ENCODE peak calls at places on chromosomes 12 and 14, in seven cellular contexts. One of them, this sample, is unnamed.

GRCh38 chr12:131510431-131510830 is 200.5 kb upstream of the SFSWAP start:
- DNase-seq in H1: no peak
- DNase-seq in neuronal stem cell: no peak
- DNase-seq in H9: no peak
- DNase-seq in IMR-90: no peak
- DNase-seq in mesenchymal stem cell: no peak
- DNase-seq in mesendoderm: no peak
- DNase-seq in this sample: no peak

GRCh38 chr14:50658203-50658602 is 9.9 kb downstream of the SAV1 start:
- DNase-seq in H1: no peak
- DNase-seq in neuronal stem cell: no peak
- DNase-seq in H9: no peak
- DNase-seq in IMR-90: peak
- DNase-seq in mesenchymal stem cell: peak
- DNase-seq in mesendoderm: peak
- DNase-seq in this sample: no peak

GRCh38 chr12:38850463-38850862 is 54.9 kb downstream of the CPNE8 start:
- DNase-seq in H1: no peak
- DNase-seq in neuronal stem cell: no peak
- DNase-seq in H9: no peak
- DNase-seq in IMR-90: no peak
- DNase-seq in mesenchymal stem cell: peak
- DNase-seq in mesendoderm: no peak
- DNase-seq in this sample: peak

GRCh38 chr14:32077081-32078029 is at the start of gene ARHGAP5:
- DNase-seq in H1: no peak
- DNase-seq in neuronal stem cell: peak
- DNase-seq in H9: peak
- DNase-seq in IMR-90: peak
- DNase-seq in mesenchymal stem cell: peak
- DNase-seq in mesendoderm: peak
- DNase-seq in this sample: peak

GRCh38 chr14:98953544-98954346 is 318.3 kb downstream of the BCL11B start:
- DNase-seq in H1: no peak
- DNase-seq in neuronal stem cell: no peak
- DNase-seq in H9: peak
- DNase-seq in IMR-90: no peak
- DNase-seq in mesenchymal stem cell: no peak
- DNase-seq in mesendoderm: no peak
- DNase-seq in this sample: peak

GRCh38 chr12:15184484-15184883 is 36.7 kb downstream of the RERG start:
- DNase-seq in H1: no peak
- DNase-seq in neuronal stem cell: no peak
- DNase-seq in H9: no peak
- DNase-seq in IMR-90: no peak
- DNase-seq in mesenchymal stem cell: no peak
- DNase-seq in mesendoderm: no peak
- DNase-seq in this sample: no peak

GRCh38 chr12:5500326-5500659 is 68.4 kb downstream of the NTF3 start:
- DNase-seq in H1: no peak
- DNase-seq in neuronal stem cell: no peak
- DNase-seq in H9: no peak
- DNase-seq in IMR-90: no peak
- DNase-seq in mesenchymal stem cell: no peak
- DNase-seq in mesendoderm: no peak
- DNase-seq in this sample: no peak

GRCh38 chr12:103457471-103457870 is 38.3 kb downstream of the C12orf42 start:
- DNase-seq in H1: no peak
- DNase-seq in neuronal stem cell: no peak
- DNase-seq in H9: no peak
- DNase-seq in IMR-90: no peak
- DNase-seq in mesenchymal stem cell: no peak
- DNase-seq in mesendoderm: no peak
- DNase-seq in this sample: no peak

GRCh38 chr12:94134226-94134795 is 14.1 kb upstream of the PLXNC1 start:
- DNase-seq in H1: no peak
- DNase-seq in neuronal stem cell: no peak
- DNase-seq in H9: no peak
- DNase-seq in IMR-90: peak
- DNase-seq in mesenchymal stem cell: peak
- DNase-seq in mesendoderm: peak
- DNase-seq in this sample: peak

GRCh38 chr14:88802596-88802995 is 9.8 kb upstream of the EML5 start:
- DNase-seq in H1: no peak
- DNase-seq in neuronal stem cell: no peak
- DNase-seq in H9: no peak
- DNase-seq in IMR-90: no peak
- DNase-seq in mesenchymal stem cell: no peak
- DNase-seq in mesendoderm: no peak
- DNase-seq in this sample: no peak

GRCh38 chr12:63362801-63363200 is 211.8 kb upstream of the AVPR1A start:
- DNase-seq in H1: no peak
- DNase-seq in neuronal stem cell: no peak
- DNase-seq in H9: no peak
- DNase-seq in IMR-90: no peak
- DNase-seq in mesenchymal stem cell: no peak
- DNase-seq in mesendoderm: no peak
- DNase-seq in this sample: no peak

DNA sequence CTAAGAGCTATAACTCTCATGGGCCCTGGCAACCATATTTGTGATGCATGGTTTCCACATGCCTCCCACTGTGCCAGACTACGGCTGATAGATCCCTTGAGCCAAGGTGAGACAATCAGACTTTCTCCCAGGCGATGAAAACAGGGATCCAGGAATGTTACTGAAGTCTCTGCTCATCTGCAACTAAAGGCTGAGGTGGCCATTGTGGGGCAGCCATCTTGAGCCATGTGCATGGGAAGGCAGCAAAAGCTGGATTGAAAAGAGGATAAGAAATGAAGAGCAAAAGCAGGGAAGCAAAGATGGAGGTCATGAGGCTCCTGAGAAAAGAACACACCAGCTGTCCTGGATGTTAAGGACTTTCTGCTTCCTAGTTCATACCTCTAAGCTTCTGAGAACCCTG is 5.5 kb downstream of the EGLN3 start:
- DNase-seq in H1: no peak
- DNase-seq in neuronal stem cell: no peak
- DNase-seq in H9: no peak
- DNase-seq in IMR-90: no peak
- DNase-seq in mesenchymal stem cell: no peak
- DNase-seq in mesendoderm: no peak
- DNase-seq in this sample: no peak
- H3K18ac ChIP-seq in H1: no peak
- H3K18ac ChIP-seq in neuronal stem cell: no peak
- H3K18ac ChIP-seq in H9: no peak
- H3K18ac ChIP-seq in IMR-90: no peak
- H3K18ac ChIP-seq in mesenchymal stem cell: no peak
- H3K18ac ChIP-seq in mesendoderm: no peak
- H3K18ac ChIP-seq in this sample: no peak

DNA sequence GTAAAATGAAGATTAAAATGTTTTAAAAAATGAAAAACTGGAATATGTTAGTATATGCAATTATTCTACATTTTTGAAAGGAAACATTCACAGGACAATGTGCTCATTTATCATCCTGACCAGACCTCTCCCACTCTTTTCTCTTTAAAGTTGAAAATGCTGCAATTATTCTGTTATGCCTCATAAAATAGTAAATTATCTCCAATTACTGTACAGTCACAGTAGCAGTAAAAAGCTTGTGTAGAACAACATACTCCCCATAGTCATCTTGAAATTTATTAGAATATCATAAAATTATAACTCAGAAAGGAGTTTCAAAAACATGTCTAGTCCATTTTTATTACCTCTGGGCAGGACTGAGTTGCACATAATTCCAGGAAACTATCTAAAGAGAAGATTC is 250.3 kb downstream of the SYT1 start:
- DNase-seq in H1: no peak
- DNase-seq in neuronal stem cell: no peak
- DNase-seq in H9: no peak
- DNase-seq in IMR-90: no peak
- DNase-seq in mesenchymal stem cell: no peak
- DNase-seq in mesendoderm: no peak
- DNase-seq in this sample: no peak
- H3K18ac ChIP-seq in H1: no peak
- H3K18ac ChIP-seq in neuronal stem cell: no peak
- H3K18ac ChIP-seq in H9: no peak
- H3K18ac ChIP-seq in IMR-90: no peak
- H3K18ac ChIP-seq in mesenchymal stem cell: no peak
- H3K18ac ChIP-seq in mesendoderm: no peak
- H3K18ac ChIP-seq in this sample: no peak

GRCh38 chr12:109770104-109770860 is 56.7 kb downstream of the FAM222A start:
- DNase-seq in H1: no peak
- DNase-seq in neuronal stem cell: no peak
- DNase-seq in H9: peak
- DNase-seq in IMR-90: no peak
- DNase-seq in mesenchymal stem cell: no peak
- DNase-seq in mesendoderm: no peak
- DNase-seq in this sample: no peak
- H3K18ac ChIP-seq in H1: no peak
- H3K18ac ChIP-seq in neuronal stem cell: peak
- H3K18ac ChIP-seq in H9: no peak
- H3K18ac ChIP-seq in IMR-90: no peak
- H3K18ac ChIP-seq in mesenchymal stem cell: no peak
- H3K18ac ChIP-seq in mesendoderm: no peak
- H3K18ac ChIP-seq in this sample: no peak

GRCh38 chr12:3199551-3200031 is 122.4 kb downstream of the TSPAN9 start:
- DNase-seq in H1: no peak
- DNase-seq in neuronal stem cell: peak
- DNase-seq in H9: no peak
- DNase-seq in IMR-90: peak
- DNase-seq in mesenchymal stem cell: peak
- DNase-seq in mesendoderm: peak
- DNase-seq in this sample: no peak
- H3K18ac ChIP-seq in H1: peak
- H3K18ac ChIP-seq in neuronal stem cell: peak
- H3K18ac ChIP-seq in H9: no peak
- H3K18ac ChIP-seq in IMR-90: no peak
- H3K18ac ChIP-seq in mesenchymal stem cell: peak
- H3K18ac ChIP-seq in mesendoderm: no peak
- H3K18ac ChIP-seq in this sample: no peak

GRCh38 chr12:118103231-118103600 is 595 bp downstream of the VSIG10 start:
- DNase-seq in H1: no peak
- DNase-seq in neuronal stem cell: no peak
- DNase-seq in H9: peak
- DNase-seq in IMR-90: peak
- DNase-seq in mesenchymal stem cell: no peak
- DNase-seq in mesendoderm: peak
- DNase-seq in this sample: peak
- H3K18ac ChIP-seq in H1: peak
- H3K18ac ChIP-seq in neuronal stem cell: peak
- H3K18ac ChIP-seq in H9: peak
- H3K18ac ChIP-seq in IMR-90: no peak
- H3K18ac ChIP-seq in mesenchymal stem cell: peak
- H3K18ac ChIP-seq in mesendoderm: peak
- H3K18ac ChIP-seq in this sample: peak

GRCh38 chr14:104746951-104747481 is 5.9 kb upstream of the SIVA1 start:
- DNase-seq in H1: no peak
- DNase-seq in neuronal stem cell: no peak
- DNase-seq in H9: no peak
- DNase-seq in IMR-90: peak
- DNase-seq in mesenchymal stem cell: peak
- DNase-seq in mesendoderm: no peak
- DNase-seq in this sample: no peak

GRCh38 chr14:104745431-104745830 is 7.5 kb upstream of the SIVA1 start:
- DNase-seq in H1: no peak
- DNase-seq in neuronal stem cell: no peak
- DNase-seq in H9: no peak
- DNase-seq in IMR-90: no peak
- DNase-seq in mesenchymal stem cell: no peak
- DNase-seq in mesendoderm: no peak
- DNase-seq in this sample: no peak

GRCh38 chr14:104747876-104748275 is 5.1 kb upstream of the SIVA1 start:
- DNase-seq in H1: no peak
- DNase-seq in neuronal stem cell: no peak
- DNase-seq in H9: no peak
- DNase-seq in IMR-90: no peak
- DNase-seq in mesenchymal stem cell: no peak
- DNase-seq in mesendoderm: no peak
- DNase-seq in this sample: peak

GRCh38 chr14:104744484-104744883 is 8.5 kb upstream of the SIVA1 start:
- DNase-seq in H1: no peak
- DNase-seq in neuronal stem cell: no peak
- DNase-seq in H9: no peak
- DNase-seq in IMR-90: no peak
- DNase-seq in mesenchymal stem cell: no peak
- DNase-seq in mesendoderm: no peak
- DNase-seq in this sample: no peak

GRCh38 chr14:104746071-104746545 is 6.8 kb upstream of the SIVA1 start:
- DNase-seq in H1: no peak
- DNase-seq in neuronal stem cell: no peak
- DNase-seq in H9: no peak
- DNase-seq in IMR-90: no peak
- DNase-seq in mesenchymal stem cell: no peak
- DNase-seq in mesendoderm: no peak
- DNase-seq in this sample: no peak
- H3K18ac ChIP-seq in H1: no peak
- H3K18ac ChIP-seq in neuronal stem cell: no peak
- H3K18ac ChIP-seq in H9: no peak
- H3K18ac ChIP-seq in IMR-90: peak
- H3K18ac ChIP-seq in mesenchymal stem cell: peak
- H3K18ac ChIP-seq in mesendoderm: no peak
- H3K18ac ChIP-seq in this sample: no peak

GRCh38 chr14:43937001-43937400 is 570.1 kb downstream of the FSCB start:
- DNase-seq in H1: no peak
- DNase-seq in neuronal stem cell: no peak
- DNase-seq in H9: no peak
- DNase-seq in IMR-90: no peak
- DNase-seq in mesenchymal stem cell: no peak
- DNase-seq in mesendoderm: peak
- DNase-seq in this sample: no peak

GRCh38 chr14:43934102-43934501 is 573.0 kb downstream of the FSCB start:
- DNase-seq in H1: no peak
- DNase-seq in neuronal stem cell: no peak
- DNase-seq in H9: no peak
- DNase-seq in IMR-90: no peak
- DNase-seq in mesenchymal stem cell: no peak
- DNase-seq in mesendoderm: no peak
- DNase-seq in this sample: no peak

GRCh38 chr14:43939836-43940235 is 567.2 kb downstream of the FSCB start:
- DNase-seq in H1: no peak
- DNase-seq in neuronal stem cell: no peak
- DNase-seq in H9: no peak
- DNase-seq in IMR-90: no peak
- DNase-seq in mesenchymal stem cell: no peak
- DNase-seq in mesendoderm: no peak
- DNase-seq in this sample: no peak

DNA sequence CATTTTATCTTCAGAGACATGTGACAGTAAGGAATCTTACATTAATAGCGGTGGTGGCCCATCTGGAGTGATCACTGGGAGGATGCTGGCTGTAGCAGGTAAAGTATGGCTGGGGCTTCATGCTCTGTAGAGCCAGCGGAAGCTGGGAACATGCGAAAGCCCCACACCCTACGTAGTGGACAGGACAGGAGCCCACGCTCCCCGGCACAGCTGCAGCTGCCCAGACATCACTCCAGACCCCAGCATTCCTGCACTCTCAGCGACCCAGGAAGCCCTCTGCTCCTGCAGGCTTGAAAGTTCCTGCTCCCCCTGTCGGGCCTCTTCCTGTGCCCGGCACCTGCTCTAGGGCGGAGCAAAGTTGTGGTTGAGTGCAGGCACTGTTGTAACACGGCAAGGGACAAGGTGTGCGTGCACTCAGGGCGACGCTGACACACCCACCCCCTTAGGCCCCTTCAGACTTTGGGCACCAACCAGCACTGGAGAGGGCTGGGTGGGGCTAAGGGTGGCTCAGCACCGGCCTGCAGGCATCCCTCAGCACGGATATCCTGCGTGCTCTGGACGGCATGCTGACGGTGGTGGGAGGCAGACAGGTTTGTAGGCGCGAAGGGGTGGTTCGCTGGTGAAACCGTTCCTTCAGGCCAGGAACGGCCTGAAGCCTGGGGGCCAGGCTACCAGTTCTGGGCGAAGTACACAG is 568.3 kb downstream of the FSCB start:
- DNase-seq in H1: no peak
- DNase-seq in neuronal stem cell: no peak
- DNase-seq in H9: no peak
- DNase-seq in IMR-90: no peak
- DNase-seq in mesenchymal stem cell: no peak
- DNase-seq in mesendoderm: no peak
- DNase-seq in this sample: no peak
- H3K18ac ChIP-seq in H1: no peak
- H3K18ac ChIP-seq in neuronal stem cell: peak
- H3K18ac ChIP-seq in H9: no peak
- H3K18ac ChIP-seq in IMR-90: no peak
- H3K18ac ChIP-seq in mesenchymal stem cell: no peak
- H3K18ac ChIP-seq in mesendoderm: no peak
- H3K18ac ChIP-seq in this sample: no peak

This sample was measured in trophoblast cell.